ENCODE peak calls at places on chromosomes 3 and 15, in eight cellular contexts. One of them, this sample, is unnamed.

GRCh38 chr3:127078626-127079025 is 95.7 kb downstream of the PLXNA1 start:
- DNase-seq in stimulated activated CD8-positive, alpha-beta memory T cell treated with anti-CD3 and anti-CD28 coated beads, Interleukin-7, amount 100 ng/mL, for 1 hour: no peak
- DNase-seq in LoVo: no peak
- DNase-seq in Karpas-422: no peak
- DNase-seq in CD8-positive, alpha-beta T cell: no peak
- DNase-seq in activated naive CD8-positive, alpha-beta T cell treated with anti-CD3 and anti-CD28 coated beads, Interleukin-2, amount 10 ng/mL, durations not matched to agents 7 days and 5 days: no peak
- DNase-seq in iris pigment epithelial cell: no peak
- DNase-seq in esophagus squamous epithelium: no peak
- DNase-seq in this sample: no peak

GRCh38 chr3:150675587-150675986 is 28.1 kb downstream of the ERICH6 start:
- DNase-seq in stimulated activated CD8-positive, alpha-beta memory T cell treated with anti-CD3 and anti-CD28 coated beads, Interleukin-7, amount 100 ng/mL, for 1 hour: no peak
- DNase-seq in LoVo: no peak
- DNase-seq in Karpas-422: no peak
- DNase-seq in CD8-positive, alpha-beta T cell: no peak
- DNase-seq in activated naive CD8-positive, alpha-beta T cell treated with anti-CD3 and anti-CD28 coated beads, Interleukin-2, amount 10 ng/mL, durations not matched to agents 7 days and 5 days: no peak
- DNase-seq in iris pigment epithelial cell: no peak
- DNase-seq in esophagus squamous epithelium: no peak
- DNase-seq in this sample: no peak

GRCh38 chr3:71022552-71023335 is 560.8 kb downstream of the FOXP1 start:
- DNase-seq in stimulated activated CD8-positive, alpha-beta memory T cell treated with anti-CD3 and anti-CD28 coated beads, Interleukin-7, amount 100 ng/mL, for 1 hour: no peak
- DNase-seq in LoVo: no peak
- DNase-seq in Karpas-422: no peak
- DNase-seq in CD8-positive, alpha-beta T cell: no peak
- DNase-seq in activated naive CD8-positive, alpha-beta T cell treated with anti-CD3 and anti-CD28 coated beads, Interleukin-2, amount 10 ng/mL, durations not matched to agents 7 days and 5 days: no peak
- DNase-seq in iris pigment epithelial cell: no peak
- DNase-seq in esophagus squamous epithelium: no peak
- DNase-seq in this sample: no peak

GRCh38 chr3:58093573-58094195 is 85.5 kb downstream of the FLNB start:
- DNase-seq in stimulated activated CD8-positive, alpha-beta memory T cell treated with anti-CD3 and anti-CD28 coated beads, Interleukin-7, amount 100 ng/mL, for 1 hour: no peak
- DNase-seq in LoVo: peak; percentile 50
- DNase-seq in Karpas-422: no peak
- DNase-seq in CD8-positive, alpha-beta T cell: no peak
- DNase-seq in activated naive CD8-positive, alpha-beta T cell treated with anti-CD3 and anti-CD28 coated beads, Interleukin-2, amount 10 ng/mL, durations not matched to agents 7 days and 5 days: no peak
- DNase-seq in iris pigment epithelial cell: peak; percentile 96
- DNase-seq in esophagus squamous epithelium: no peak
- DNase-seq in this sample: peak; percentile 18

GRCh38 chr3:103052236-103052830 is 617.5 kb downstream of the ZPLD1 start:
- DNase-seq in stimulated activated CD8-positive, alpha-beta memory T cell treated with anti-CD3 and anti-CD28 coated beads, Interleukin-7, amount 100 ng/mL, for 1 hour: no peak
- DNase-seq in LoVo: no peak
- DNase-seq in Karpas-422: no peak
- DNase-seq in CD8-positive, alpha-beta T cell: no peak
- DNase-seq in activated naive CD8-positive, alpha-beta T cell treated with anti-CD3 and anti-CD28 coated beads, Interleukin-2, amount 10 ng/mL, durations not matched to agents 7 days and 5 days: no peak
- DNase-seq in iris pigment epithelial cell: no peak
- DNase-seq in esophagus squamous epithelium: no peak
- DNase-seq in this sample: peak; percentile 74

GRCh38 chr3:194058189-194058571 is 77.8 kb upstream of the HES1 start:
- DNase-seq in stimulated activated CD8-positive, alpha-beta memory T cell treated with anti-CD3 and anti-CD28 coated beads, Interleukin-7, amount 100 ng/mL, for 1 hour: no peak
- DNase-seq in LoVo: no peak
- DNase-seq in Karpas-422: peak; percentile 84
- DNase-seq in CD8-positive, alpha-beta T cell: no peak
- DNase-seq in activated naive CD8-positive, alpha-beta T cell treated with anti-CD3 and anti-CD28 coated beads, Interleukin-2, amount 10 ng/mL, durations not matched to agents 7 days and 5 days: peak; percentile 49
- DNase-seq in iris pigment epithelial cell: peak; percentile 74
- DNase-seq in esophagus squamous epithelium: no peak
- DNase-seq in this sample: peak; percentile 70

GRCh38 chr3:188272481-188273372 is 118.8 kb downstream of the LPP start:
- DNase-seq in stimulated activated CD8-positive, alpha-beta memory T cell treated with anti-CD3 and anti-CD28 coated beads, Interleukin-7, amount 100 ng/mL, for 1 hour: no peak
- DNase-seq in LoVo: no peak
- DNase-seq in Karpas-422: no peak
- DNase-seq in CD8-positive, alpha-beta T cell: no peak
- DNase-seq in activated naive CD8-positive, alpha-beta T cell treated with anti-CD3 and anti-CD28 coated beads, Interleukin-2, amount 10 ng/mL, durations not matched to agents 7 days and 5 days: no peak
- DNase-seq in iris pigment epithelial cell: peak; percentile 95
- DNase-seq in esophagus squamous epithelium: no peak
- DNase-seq in this sample: no peak

GRCh38 chr3:10964537-10965167 is 27.9 kb upstream of the SLC6A1 start:
- DNase-seq in stimulated activated CD8-positive, alpha-beta memory T cell treated with anti-CD3 and anti-CD28 coated beads, Interleukin-7, amount 100 ng/mL, for 1 hour: no peak
- DNase-seq in LoVo: peak; percentile 7
- DNase-seq in Karpas-422: peak; percentile 65
- DNase-seq in CD8-positive, alpha-beta T cell: no peak
- DNase-seq in activated naive CD8-positive, alpha-beta T cell treated with anti-CD3 and anti-CD28 coated beads, Interleukin-2, amount 10 ng/mL, durations not matched to agents 7 days and 5 days: no peak
- DNase-seq in iris pigment epithelial cell: no peak
- DNase-seq in esophagus squamous epithelium: no peak
- DNase-seq in this sample: no peak

GRCh38 chr15:90994059-90994416 is 297 bp downstream of the PRC1 start:
- DNase-seq in stimulated activated CD8-positive, alpha-beta memory T cell treated with anti-CD3 and anti-CD28 coated beads, Interleukin-7, amount 100 ng/mL, for 1 hour: no peak
- DNase-seq in LoVo: no peak
- DNase-seq in Karpas-422: peak; percentile 61
- DNase-seq in CD8-positive, alpha-beta T cell: peak; percentile 49
- DNase-seq in activated naive CD8-positive, alpha-beta T cell treated with anti-CD3 and anti-CD28 coated beads, Interleukin-2, amount 10 ng/mL, durations not matched to agents 7 days and 5 days: no peak
- DNase-seq in iris pigment epithelial cell: no peak
- DNase-seq in esophagus squamous epithelium: no peak
- DNase-seq in this sample: no peak

GRCh38 chr3:127172670-127173515 is 20.0 kb upstream of the PRR23E start:
- DNase-seq in stimulated activated CD8-positive, alpha-beta memory T cell treated with anti-CD3 and anti-CD28 coated beads, Interleukin-7, amount 100 ng/mL, for 1 hour: no peak
- DNase-seq in LoVo: no peak
- DNase-seq in Karpas-422: no peak
- DNase-seq in CD8-positive, alpha-beta T cell: no peak
- DNase-seq in activated naive CD8-positive, alpha-beta T cell treated with anti-CD3 and anti-CD28 coated beads, Interleukin-2, amount 10 ng/mL, durations not matched to agents 7 days and 5 days: no peak
- DNase-seq in iris pigment epithelial cell: peak; percentile 60
- DNase-seq in esophagus squamous epithelium: no peak
- DNase-seq in this sample: no peak